ENCODE peak calls at places on chromosomes 1 and 21, in five cellular contexts. N, L, W, Y and S are unnamed samples.

GRCh38 chr1:43441894-43442632 is 11.7 kb downstream of the HYI start:
- DNase-seq in N (no peak), L (no peak), W (no peak), Y (no peak), S (no peak)

GRCh38 chr1:180917306-180918065 is 4.8 kb downstream of the KIAA1614 start:
- DNase-seq in N (no peak), L (peak), W (no peak), Y (peak), S (no peak)

GRCh38 chr1:32754282-32755097 is 51.9 kb upstream of the SYNC start:
- DNase-seq in N (peak), L (peak), W (peak), Y (peak), S (peak)

GRCh38 chr1:9101510-9102146 is 27.3 kb downstream of the GPR157 start:
- DNase-seq in N (peak), L (peak), W (no peak), Y (peak), S (no peak)

GRCh38 chr1:2373551-2374259 is 17.6 kb downstream of the MORN1 start:
- DNase-seq in N (no peak), L (no peak), W (no peak), Y (no peak), S (no peak)

GRCh38 chr1:14100916-14101315 is 400.9 kb downstream of the PRDM2 start:
- DNase-seq in N (no peak), L (no peak), W (no peak), Y (no peak), S (no peak)

GRCh38 chr1:26582836-26583460 is 53.4 kb downstream of the RPS6KA1 start:
- DNase-seq in N (no peak), L (no peak), W (no peak), Y (peak), S (no peak)

GRCh38 chr1:35120458-35121133 is 41.4 kb downstream of the ZMYM1 start:
- DNase-seq in N (peak), L (peak), W (no peak), Y (peak), S (no peak)

GRCh38 chr1:154403983-154404382 is 1.2 kb upstream of the IL6R start:
- DNase-seq in N (no peak), L (no peak), W (no peak), Y (no peak), S (no peak)

GRCh38 chr21:35217504-35218060 is 168.5 kb upstream of the RUNX1 start:
- DNase-seq in N (no peak), L (peak), W (no peak), Y (peak), S (no peak)

GRCh38 chr1:227558807-227559186 is 4.6 kb upstream of the ZNF678 start:
- DNase-seq in N (no peak), L (peak), W (no peak), Y (no peak), S (no peak)

GRCh38 chr21:29221259-29221744 is 77.4 kb upstream of the BACH1 start:
- DNase-seq in N (no peak), L (no peak), W (no peak), Y (peak), S (no peak)

GRCh38 chr1:90135306-90135705 is 140.4 kb downstream of the ZNF326 start:
- DNase-seq in N (no peak), L (peak), W (no peak), Y (no peak), S (no peak)

GRCh38 chr1:45136984-45137383 is 69.4 kb downstream of the ZSWIM5 start:
- DNase-seq in N (no peak), L (no peak), W (no peak), Y (no peak), S (no peak)

GRCh38 chr1:77659879-77660593 is 22.4 kb downstream of the ZZZ3 start:
- DNase-seq in N (no peak), L (no peak), W (no peak), Y (no peak), S (no peak)